ENCODE peak calls at places on chromosomes 6 and 20, in seven cellular contexts. N, U, S, L, K, I and R are unnamed samples.

GRCh38 chr6:47094351-47094925 is 52.3 kb upstream of the ADGRF1 start:
- DNase-seq in I (no peak), U (no peak), K (peak), N (no peak), L (no peak), S (peak), R (peak)

GRCh38 chr20:48760403-48760889 is 67.4 kb downstream of the PREX1 start:
- DNase-seq in K (peak), I (no peak), L (peak), S (peak), N (peak), U (no peak), R (peak)

GRCh38 chr6:37680668-37681067 is 17.0 kb downstream of the MDGA1 start:
- DNase-seq in S (peak), K (no peak), U (no peak), N (no peak), L (no peak), I (no peak), R (no peak)

GRCh38 chr20:50286174-50286511 is 95.5 kb downstream of the CEBPB start:
- DNase-seq in N (no peak), K (no peak), S (no peak), U (no peak), I (no peak), L (no peak), R (no peak)

GRCh38 chr6:14517536-14518105 is 400.0 kb downstream of the CD83 start:
- DNase-seq in S (no peak), I (no peak), K (no peak), U (peak), L (no peak), N (no peak), R (no peak)

GRCh38 chr6:27452496-27452897 is 20.4 kb downstream of the ZNF184 start:
- DNase-seq in L (no peak), N (no peak), S (peak), K (no peak), I (no peak), U (no peak), R (peak)

GRCh38 chr6:148272084-148272483 is 70.6 kb upstream of the SASH1 start:
- DNase-seq in U (no peak), N (no peak), I (no peak), K (peak), S (peak), L (peak), R (no peak)

GRCh38 chr6:2839982-2840793 is 1.5 kb downstream of the SERPINB1 start:
- DNase-seq in K (no peak), I (no peak), N (no peak), S (no peak), L (no peak), U (peak), R (no peak)

GRCh38 chr20:32481311-32482103 is 103.6 kb downstream of the NOL4L start:
- DNase-seq in K (no peak), U (no peak), N (no peak), L (no peak), S (no peak), I (no peak), R (no peak)

GRCh38 chr6:148851683-148852556 is 105.1 kb downstream of the UST start:
- DNase-seq in N (no peak), I (no peak), L (no peak), S (no peak), U (peak), K (no peak), R (no peak)

GRCh38 chr6:134198093-134198492 is 119.8 kb downstream of the SGK1 start:
- DNase-seq in S (no peak), N (no peak), I (no peak), U (no peak), K (no peak), L (no peak), R (no peak)

GRCh38 chr6:2831392-2831791 is 10.3 kb downstream of the SERPINB1 start:
- DNase-seq in N (no peak), L (no peak), U (peak), I (no peak), K (no peak), S (no peak), R (no peak)

GRCh38 chr6:137259349-137259748 is 40.2 kb upstream of the IFNGR1 start:
- DNase-seq in U (no peak), I (no peak), L (no peak), S (no peak), K (no peak), N (no peak), R (peak)

GRCh38 chr6:11009353-11009752 is 34.8 kb downstream of the ELOVL2 start:
- DNase-seq in K (peak), S (peak), N (no peak), U (no peak), L (peak), I (no peak), R (peak)

GRCh38 chr6:14706378-14706929 is 539.4 kb upstream of the JARID2 start:
- DNase-seq in U (no peak), S (peak), K (peak), L (peak), I (no peak), N (no peak), R (peak)

GRCh38 chr6:112189494-112189893 is 64.9 kb downstream of the LAMA4 start:
- DNase-seq in L (no peak), I (no peak), N (no peak), U (no peak), K (no peak), S (peak), R (peak)

GRCh38 chr20:25063981-25064380 is 6.0 kb upstream of the ACSS1 start:
- DNase-seq in N (no peak), S (no peak), U (no peak), L (no peak), I (no peak), K (no peak), R (no peak)

GRCh38 chr6:79377047-79377446 is 142.6 kb upstream of the HMGN3 start:
- DNase-seq in L (no peak), S (peak), I (no peak), N (no peak), K (no peak), U (no peak), R (peak)

GRCh38 chr20:44843863-44844262 is 33.5 kb upstream of the RIMS4 start:
- DNase-seq in I (no peak), U (no peak), S (no peak), L (no peak), K (no peak), N (no peak), R (no peak)